ENCODE peak calls at places on chromosome 14, in ten cellular contexts. D is upper lobe of right lung, F is GM23338, X is HL-60, L is fibroblast of villous mesenchyme, I is HFFc6, R is HFF-Myc, J is MM.1S, V is GM10248, S is Calu3. Z is an unnamed sample.
A peak's percentile ranks its signal among the peaks of the same experiment; 100 is the strongest.

GRCh38 chr14:94601961-94602391 is 10.2 kb upstream of the SERPINA3 start:
- DNase-seq in I (no peak), X (no peak), R (peak; percentile 14), V (no peak), J (no peak), D (no peak), L (peak; percentile 81), S (peak; percentile 62), F (no peak), Z (no peak)

GRCh38 chr14:104537613-104537988 is 42.0 kb upstream of the C14orf180 start:
- DNase-seq in F (no peak), V (no peak), D (no peak), S (no peak), L (no peak), X (no peak), J (no peak), I (no peak), R (no peak), Z (no peak)

GRCh38 chr14:23933706-23934105 is 19.9 kb upstream of the DHRS4 start:
- DNase-seq in J (no peak), V (no peak), X (no peak), D (no peak), R (no peak), I (no peak), L (no peak), S (no peak), F (no peak), Z (no peak)

GRCh38 chr14:50984061-50984710 is 39.9 kb upstream of the PYGL start:
- DNase-seq in F (no peak), I (no peak), R (no peak), V (no peak), X (no peak), S (no peak), J (no peak), D (no peak), L (no peak), Z (no peak)

GRCh38 chr14:87073880-87074570 is 919.0 kb downstream of the GALC start:
- DNase-seq in J (no peak), S (no peak), L (no peak), F (no peak), D (no peak), V (no peak), I (no peak), R (no peak), X (no peak), Z (no peak)

GRCh38 chr14:24853446-24853845 is 196.5 kb downstream of the STXBP6 start:
- DNase-seq in R (no peak), L (no peak), V (no peak), X (no peak), F (no peak), D (no peak), S (no peak), J (no peak), I (no peak), Z (no peak)

GRCh38 chr14:90628825-90629224 is 187.4 kb downstream of the TTC7B start:
- DNase-seq in J (no peak), D (no peak), I (no peak), L (no peak), X (no peak), R (no peak), V (no peak), S (no peak), F (no peak), Z (no peak)

GRCh38 chr14:31877333-31877798 is 199.7 kb upstream of the ARHGAP5 start:
- DNase-seq in I (no peak), J (no peak), R (no peak), L (peak; percentile 85), D (no peak), V (no peak), F (no peak), S (no peak), X (no peak), Z (no peak)

GRCh38 chr14:73757876-73758391 is 43.8 kb upstream of the PNMA1 start:
- DNase-seq in F (no peak), R (no peak), D (no peak), L (no peak), J (no peak), V (no peak), S (no peak), X (no peak), I (no peak), Z (no peak)

DNA sequence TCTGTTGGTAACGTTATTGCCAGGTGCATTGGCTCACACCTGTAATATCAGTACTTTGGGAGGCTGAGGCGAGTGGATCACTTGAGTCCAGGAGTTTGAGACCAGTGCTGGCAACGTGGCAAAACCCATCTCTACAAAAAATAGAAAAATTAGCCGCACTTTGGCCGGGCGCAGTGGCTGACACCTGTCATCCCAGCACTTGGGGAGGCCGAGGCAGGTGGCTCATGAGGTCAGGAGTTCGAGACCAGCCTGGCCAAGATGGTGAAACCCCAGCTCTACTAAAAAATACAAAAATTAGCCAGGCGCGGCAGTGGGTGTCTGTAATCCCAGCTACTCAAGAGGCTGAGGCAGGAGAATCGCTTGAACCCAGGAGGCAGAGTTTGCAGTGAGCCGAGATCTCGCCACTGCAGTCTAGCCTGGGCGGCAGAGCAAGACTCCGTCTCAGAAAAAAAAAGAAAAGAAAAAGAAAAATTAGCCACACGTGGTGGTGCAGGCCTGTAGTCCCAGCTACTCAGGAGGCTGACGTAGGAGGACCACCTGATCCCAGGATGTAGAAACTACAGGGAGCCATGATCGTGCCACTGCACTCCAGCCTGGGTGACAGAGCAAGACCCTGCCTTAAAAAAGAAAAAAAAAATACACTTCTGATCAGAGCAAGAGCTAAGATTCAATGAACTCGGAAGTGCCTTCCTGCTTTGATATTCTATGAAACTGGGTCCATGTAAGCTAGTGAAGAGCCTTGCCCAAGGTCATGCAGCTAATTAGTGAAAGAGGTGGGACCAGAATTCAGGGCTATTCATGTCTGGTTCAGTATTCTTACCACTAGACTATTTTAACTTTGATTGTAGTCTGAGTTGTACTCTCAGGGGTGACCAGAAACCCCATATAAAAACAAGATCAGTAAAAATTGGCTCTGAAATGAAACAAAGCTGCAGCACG is 4.2 kb upstream of the RNASE8 start:
- DNase-seq in L (no peak), X (no peak), I (no peak), J (no peak), V (no peak), R (no peak), S (no peak), F (no peak), D (no peak), Z (no peak)
- TF ChIP-seq CTCF in L (no peak), X (no peak), I (no peak), J (no peak), V (no peak), R (no peak), S (no peak), F (no peak), D (no peak), Z (no peak)

DNA sequence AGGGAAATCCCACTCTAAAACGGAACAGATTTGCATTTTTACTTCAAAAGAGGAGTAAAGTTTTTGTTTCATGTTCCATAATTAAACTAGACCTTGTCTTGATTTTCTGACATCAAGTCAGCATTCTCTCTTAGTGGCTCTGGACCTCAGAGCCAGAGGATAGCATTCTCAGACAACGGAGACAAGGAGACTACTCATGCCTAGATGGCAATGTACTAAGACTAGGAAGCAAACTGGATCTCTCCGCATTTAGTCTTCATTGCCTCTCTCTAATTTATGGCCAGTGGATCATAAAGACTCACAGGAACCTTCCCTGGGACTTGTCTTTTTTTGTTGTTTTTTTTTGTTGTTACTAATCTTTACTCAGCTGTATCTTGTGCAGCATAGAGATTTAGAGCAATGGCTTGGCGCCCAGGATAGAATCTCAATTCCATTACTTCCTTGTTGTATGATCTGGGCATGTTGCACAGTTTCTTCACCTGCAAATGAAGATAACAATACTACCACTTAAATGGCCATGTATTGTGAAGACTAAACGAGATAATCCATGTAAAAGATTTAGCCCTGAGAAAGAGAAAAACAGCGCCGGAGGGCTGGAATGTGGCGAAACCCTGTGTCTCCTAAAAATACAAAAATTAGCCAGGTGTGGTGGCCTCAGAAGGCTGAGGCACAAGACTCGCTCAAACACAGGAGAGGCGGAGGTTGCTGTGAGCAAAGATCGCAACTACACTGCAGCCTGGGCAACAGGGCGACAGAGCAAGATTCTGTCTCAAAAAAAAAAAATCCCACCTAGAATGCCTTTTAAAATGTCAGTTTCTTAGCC is 4.0 kb upstream of the GEMIN2 start:
- DNase-seq in V (peak; percentile 34), J (peak; percentile 15), D (no peak), L (no peak), R (no peak), F (no peak), S (no peak), X (no peak), I (no peak), Z (peak; percentile 54)
- TF ChIP-seq CTCF in V (no peak), J (no peak), D (no peak), L (no peak), R (no peak), F (no peak), S (no peak), X (no peak), I (no peak), Z (no peak)

GRCh38 chr14:53409974-53410373 is 256.9 kb upstream of the DDHD1 start:
- DNase-seq in R (no peak), V (no peak), L (peak; percentile 61), J (no peak), F (no peak), I (peak; percentile 70), D (no peak), X (no peak), S (no peak), Z (no peak)

GRCh38 chr14:53408175-53408879 is 255.2 kb upstream of the DDHD1 start:
- DNase-seq in I (no peak), F (no peak), R (no peak), S (no peak), X (no peak), L (no peak), J (no peak), V (no peak), D (no peak), Z (no peak)

GRCh38 chr14:53411110-53411509 is 258.0 kb upstream of the DDHD1 start:
- DNase-seq in R (peak; percentile 87), I (peak; percentile 18), D (no peak), L (peak; percentile 92), F (no peak), S (no peak), X (no peak), J (no peak), V (no peak), Z (no peak)

GRCh38 chr14:53409289-53409688 is 256.2 kb upstream of the DDHD1 start:
- DNase-seq in X (no peak), I (peak; percentile 38), J (no peak), V (no peak), D (no peak), R (no peak), S (no peak), F (no peak), L (peak; percentile 52), Z (no peak)

GRCh38 chr14:53412819-53413664 is 259.9 kb upstream of the DDHD1 start:
- DNase-seq in S (peak; percentile 4), D (no peak), J (no peak), F (peak; percentile 49), L (no peak), V (no peak), R (no peak), I (no peak), X (no peak), Z (no peak)
- TF ChIP-seq CTCF in S (no peak), D (peak; percentile 36), J (peak; percentile 36), F (peak; percentile 68), L (peak; percentile 59), V (peak; percentile 40), R (peak; percentile 63), I (peak; percentile 77), X (peak; percentile 18), Z (peak; percentile 18)

GRCh38 chr14:46951103-46951502 is 299.5 kb upstream of the RPL10L start:
- DNase-seq in D (no peak), I (no peak), X (no peak), F (peak; percentile 27), J (no peak), V (no peak), S (no peak), L (no peak), R (no peak), Z (no peak)
- TF ChIP-seq CTCF in D (no peak), I (no peak), X (no peak), F (no peak), J (no peak), V (no peak), S (no peak), L (no peak), R (no peak), Z (no peak)